ENCODE peak calls at places on chromosome 19, in five cellular contexts. P is sigmoid colon, C is stomach, Y is SK-N-SH, J is breast epithelium. M is an unnamed sample. For H3K4me1, the result is how much of the 10 kb centered on the place peaks cover.

GRCh38 chr19:11073568-11073967 is 15.7 kb upstream of the LDLR start:
- DNase-seq in P (no peak), C (no peak), Y (no peak), J (no peak), M (no peak)

GRCh38 chr19:18274776-18275356 is 614 bp upstream of the IQCN start:
- DNase-seq in P (peak), C (peak), Y (no peak), J (peak), M (peak)

GRCh38 chr19:37941820-37942515 is 35.0 kb downstream of the SIPA1L3 start:
- DNase-seq in P (no peak), C (no peak), Y (no peak), J (no peak), M (peak)

GRCh38 chr19:29290853-29291252 is 77.9 kb upstream of the UQCRFS1 start:
- DNase-seq in P (no peak), C (no peak), Y (no peak), J (no peak), M (no peak)

GRCh38 chr19:29191005-29191404 is 21.9 kb downstream of the UQCRFS1 start:
- DNase-seq in P (no peak), C (no peak), Y (no peak), J (no peak), M (no peak)

GRCh38 chr19:18519962-18520847 is 1.7 kb downstream of the ELL start:
- DNase-seq in P (peak), C (peak), Y (peak), J (peak), M (peak)

GRCh38 chr19:18435848-18436631 is 1.9 kb downstream of the ISYNA1 start:
- DNase-seq in P (no peak), C (no peak), Y (no peak), J (no peak), M (peak)

GRCh38 chr19:3407556-3408516 is 41.5 kb downstream of the NFIC start:
- DNase-seq in P (peak), C (peak), Y (no peak), J (no peak), M (no peak)

GRCh38 chr19:39342647-39343305 is 555 bp downstream of the SAMD4B start:
- DNase-seq in P (peak), C (no peak), Y (peak), J (peak), M (no peak)

GRCh38 chr19:21109116-21109515 is 27.1 kb downstream of the ZNF714 start:
- DNase-seq in P (no peak), C (no peak), Y (no peak), J (no peak), M (no peak)

GRCh38 chr19:33394006-33394722 is 20.7 kb downstream of the CEBPG start:
- DNase-seq in P (peak), C (no peak), Y (no peak), J (no peak), M (peak)

GRCh38 chr19:5072115-5072514 is 103.2 kb downstream of the KDM4B start:
- DNase-seq in P (no peak), C (no peak), Y (no peak), J (no peak), M (no peak)

GRCh38 chr19:36605101-36605838 is at the start of gene ZNF382:
- DNase-seq in P (peak), C (peak), Y (peak), J (peak), M (peak)

GRCh38 chr19:19866599-19867248 is 1.0 kb downstream of the ZNF253 start:
- DNase-seq in P (no peak), C (no peak), Y (peak), J (no peak), M (peak)
- TF ChIP-seq POLR2AphosphoS5 in P (no peak), C (no peak), Y (no peak), J (no peak), M (peak)

GRCh38 chr19:1843116-1843515 is 5.2 kb downstream of the REXO1 start:
- DNase-seq in P (no peak), C (no peak), Y (no peak), J (no peak), M (no peak)

GRCh38 chr19:1841209-1841924 is 6.9 kb downstream of the REXO1 start:
- DNase-seq in P (no peak), C (no peak), Y (no peak), J (no peak), M (no peak)

GRCh38 chr19:1845642-1846041 is 2.6 kb downstream of the REXO1 start:
- DNase-seq in P (no peak), C (no peak), Y (no peak), J (no peak), M (peak)

GRCh38 chr19:1844536-1845515 is 3.5 kb downstream of the REXO1 start:
- DNase-seq in P (no peak), C (no peak), Y (no peak), J (no peak), M (peak)

DNA sequence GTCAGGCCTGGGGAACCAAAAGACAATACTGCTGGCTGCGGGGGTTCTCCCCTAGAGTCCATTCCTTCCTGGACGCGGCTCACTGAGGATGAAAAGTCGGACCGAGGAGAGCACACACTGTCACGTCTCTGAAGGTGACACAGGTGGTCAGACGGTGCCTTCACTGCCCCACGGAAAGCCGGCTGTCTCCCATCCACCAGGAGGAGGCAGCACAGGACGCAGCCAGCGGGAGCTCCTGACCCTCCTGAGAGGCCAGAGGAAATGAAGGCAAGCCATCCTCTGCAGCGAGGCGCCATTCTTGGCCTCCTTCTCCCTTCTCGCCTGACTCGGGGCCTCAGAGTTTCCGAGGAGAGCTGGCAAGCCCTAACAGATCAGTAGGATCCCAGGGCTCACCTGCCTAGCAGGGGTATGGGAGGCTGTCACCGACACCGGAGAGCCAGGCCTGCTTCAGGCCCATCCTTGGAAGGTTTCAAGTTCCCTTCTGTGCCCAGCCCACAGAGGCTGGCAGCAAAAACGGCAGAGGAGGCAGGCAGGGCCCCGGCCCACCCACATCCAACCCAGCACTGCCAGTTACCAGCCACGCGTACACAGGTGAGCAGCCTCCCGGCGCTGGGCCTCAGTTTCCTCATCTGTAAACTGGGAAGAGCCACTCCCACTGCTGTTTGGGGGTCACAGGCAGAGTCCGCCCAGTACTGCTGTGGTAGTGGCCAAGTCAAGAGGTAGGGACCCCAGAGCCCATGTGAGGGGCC is 4.5 kb downstream of the REXO1 start:
- DNase-seq in P (no peak), C (no peak), Y (no peak), J (no peak), M (no peak)
- H3K4me1 ChIP-seq in P (half or more), C (half or more), Y (under half), J (half or more), M (half or more)

GRCh38 chr19:17095141-17095919 is 19.8 kb downstream of the MYO9B start:
- DNase-seq in P (peak), C (no peak), Y (no peak), J (no peak), M (no peak)
- H3K27ac ChIP-seq in P (peak), C (peak), Y (no peak), J (peak), M (peak)

GRCh38 chr19:6239401-6239844 is 40.4 kb downstream of the MLLT1 start:
- DNase-seq in P (no peak), C (peak), Y (peak), J (peak), M (peak)
- TF ChIP-seq POLR2AphosphoS5 in P (no peak), C (no peak), Y (no peak), J (no peak), M (peak)

GRCh38 chr19:48608798-48609263 is 2.3 kb downstream of the SPACA4 start:
- DNase-seq in P (no peak), C (no peak), Y (peak), J (no peak), M (peak)

GRCh38 chr19:48603850-48604249 is 2.7 kb upstream of the SPACA4 start:
- DNase-seq in P (no peak), C (no peak), Y (no peak), J (no peak), M (no peak)

GRCh38 chr19:48606463-48607358 is at the start of gene SPACA4:
- DNase-seq in P (no peak), C (no peak), Y (no peak), J (no peak), M (peak)

GRCh38 chr19:48609571-48610108 is 3.1 kb downstream of the SPACA4 start:
- DNase-seq in P (no peak), C (no peak), Y (no peak), J (no peak), M (peak)

DNA sequence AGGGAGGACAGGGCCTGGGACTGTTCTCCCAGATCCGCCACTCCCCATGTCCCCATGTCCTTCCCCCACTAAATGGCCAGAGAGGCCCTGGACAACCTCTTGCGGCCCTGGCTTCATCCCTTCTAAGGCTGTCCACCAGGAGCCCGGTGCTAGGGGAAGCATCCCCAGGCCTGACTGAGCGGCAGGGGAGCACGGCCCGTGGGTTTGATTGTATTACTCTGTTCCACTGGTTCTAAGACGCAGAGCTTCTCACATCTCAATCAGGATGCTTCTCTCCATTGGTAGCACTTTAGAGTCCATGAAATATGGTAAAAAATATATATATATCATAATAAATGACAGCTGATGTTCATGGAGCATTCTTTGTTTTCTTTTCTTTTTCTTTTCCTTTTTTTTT is 815 bp downstream of the SPACA4 start:
- DNase-seq in P (no peak), C (no peak), Y (no peak), J (no peak), M (no peak)
- H3K4me1 ChIP-seq in P (under half), C (under half), Y (under half), J (under half), M (under half)

GRCh38 chr19:56525214-56525860 is 13.4 kb upstream of the ZFP28 start:
- DNase-seq in P (no peak), C (no peak), Y (no peak), J (no peak), M (no peak)
- H3K27ac ChIP-seq in P (no peak), C (no peak), Y (no peak), J (no peak), M (no peak)

GRCh38 chr19:49530708-49531107 is 2.9 kb downstream of the RCN3 start:
- DNase-seq in P (no peak), C (no peak), Y (no peak), J (no peak), M (no peak)

GRCh38 chr19:49536921-49537462 is 9.2 kb downstream of the RCN3 start:
- DNase-seq in P (no peak), C (no peak), Y (no peak), J (no peak), M (no peak)

GRCh38 chr19:49534632-49535385 is 7.0 kb downstream of the RCN3 start:
- DNase-seq in P (no peak), C (no peak), Y (no peak), J (no peak), M (no peak)

GRCh38 chr19:49538643-49539042 is 10.8 kb downstream of the RCN3 start:
- DNase-seq in P (no peak), C (no peak), Y (no peak), J (no peak), M (no peak)

GRCh38 chr19:49533551-49534488 is 6.0 kb downstream of the RCN3 start:
- DNase-seq in P (peak), C (peak), Y (peak), J (peak), M (peak)
- TF ChIP-seq POLR2AphosphoS5 in P (no peak), C (no peak), Y (no peak), J (no peak), M (peak)

GRCh38 chr19:55482128-55482961 is 2.6 kb upstream of the NAT14 start:
- DNase-seq in P (no peak), C (no peak), Y (no peak), J (no peak), M (no peak)

GRCh38 chr19:55479451-55480230 is 3.2 kb downstream of the ZNF628 start:
- DNase-seq in P (no peak), C (no peak), Y (no peak), J (no peak), M (no peak)

GRCh38 chr19:55482967-55483671 is 1.9 kb upstream of the NAT14 start:
- DNase-seq in P (no peak), C (no peak), Y (no peak), J (no peak), M (peak)

GRCh38 chr19:55483681-55484361 is 1.2 kb upstream of the NAT14 start:
- DNase-seq in P (peak), C (no peak), Y (no peak), J (no peak), M (peak)

DNA sequence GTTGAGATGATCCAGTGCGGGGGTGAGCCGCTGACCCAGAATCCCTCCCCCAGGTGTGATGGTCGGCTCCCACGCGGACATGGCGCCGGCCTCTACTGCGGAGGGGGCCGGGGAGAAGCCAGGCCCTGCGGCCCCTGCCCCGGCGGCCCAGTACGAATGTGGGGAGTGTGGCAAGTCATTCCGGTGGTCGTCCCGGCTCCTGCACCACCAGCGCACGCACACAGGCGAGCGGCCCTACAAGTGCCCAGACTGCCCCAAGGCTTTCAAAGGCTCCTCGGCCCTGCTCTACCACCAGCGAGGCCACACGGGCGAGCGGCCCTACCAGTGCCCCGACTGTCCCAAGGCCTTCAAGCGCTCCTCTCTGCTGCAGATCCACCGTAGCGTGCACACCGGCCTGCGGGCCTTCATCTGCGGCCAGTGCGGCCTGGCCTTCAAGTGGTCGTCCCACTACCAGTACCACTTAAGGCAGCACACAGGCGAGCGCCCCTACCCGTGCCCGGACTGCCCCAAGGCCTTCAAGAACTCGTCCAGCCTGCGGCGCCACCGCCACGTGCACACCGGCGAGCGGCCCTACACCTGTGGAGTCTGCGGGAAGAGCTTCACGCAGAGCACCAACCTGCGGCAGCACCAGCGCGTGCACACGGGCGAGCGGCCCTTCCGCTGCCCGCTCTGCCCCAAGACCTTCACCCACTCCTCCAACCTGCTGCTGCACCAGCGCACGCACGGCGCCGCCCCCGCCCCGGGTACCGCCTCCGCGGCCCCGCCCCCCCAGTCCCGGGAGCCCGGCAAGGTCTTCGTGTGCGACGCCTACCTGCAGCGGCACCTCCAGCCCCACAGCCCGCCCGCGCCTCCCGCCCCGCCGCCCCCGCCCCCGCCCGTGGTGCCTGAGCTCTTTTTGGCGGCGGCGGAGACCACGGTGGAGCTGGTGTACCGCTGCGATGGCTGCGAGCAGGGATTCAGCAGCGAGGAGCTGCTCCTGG is 3.5 kb upstream of the NAT14 start:
- DNase-seq in P (no peak), C (no peak), Y (no peak), J (no peak), M (no peak)
- H3K4me1 ChIP-seq in P (under half), C (under half), Y (under half), J (under half), M (under half)

DNA sequence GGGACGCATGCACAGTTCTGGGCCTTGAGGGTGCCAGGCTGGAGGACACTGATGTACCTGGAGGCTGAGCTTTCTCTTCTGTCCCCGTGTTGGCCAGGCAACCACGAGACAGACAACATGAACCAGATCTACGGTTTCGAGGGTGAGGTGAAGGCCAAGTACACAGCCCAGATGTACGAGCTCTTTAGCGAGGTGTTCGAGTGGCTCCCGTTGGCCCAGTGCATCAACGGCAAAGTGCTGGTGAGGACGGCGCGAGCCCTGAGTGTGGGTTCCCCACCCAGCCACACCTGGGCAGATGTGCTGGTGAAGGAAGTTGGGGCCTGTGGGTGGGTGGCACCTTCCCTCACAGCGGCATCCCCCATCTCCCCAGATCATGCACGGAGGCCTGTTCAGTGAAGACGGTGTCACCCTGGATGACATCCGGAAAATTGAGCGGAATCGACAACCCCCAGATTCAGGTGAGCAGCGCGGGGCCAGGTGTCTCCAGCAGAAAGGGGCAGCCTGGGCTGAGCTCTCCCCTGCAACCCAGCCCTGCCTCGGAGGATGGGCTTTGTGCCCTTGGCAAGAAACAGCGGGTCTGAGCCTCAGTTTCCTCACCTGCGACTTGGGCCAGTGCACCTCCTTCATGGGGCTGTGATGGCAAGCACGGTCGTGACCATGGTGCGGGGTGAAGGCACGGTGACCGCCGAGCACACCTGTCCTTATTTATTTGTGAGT is 26.2 kb downstream of the CCDC8 start:
- DNase-seq in P (peak), C (no peak), Y (no peak), J (no peak), M (peak)
- H3K27ac ChIP-seq in P (no peak), C (no peak), Y (no peak), J (no peak), M (no peak)